ENCODE peak calls at places on chromosomes 13 and 19, in eight cellular contexts. I is AG04449; E is head of caudate nucleus; D is progenitor cell of endocrine pancreas; M is C1 segment of cervical spinal cord; U is stimulated activated CD8-positive, alpha-beta memory T cell treated with anti-CD3 and anti-CD28 coated beads, Interleukin-7, amount 100 ng/mL, for 1 hour; C is A549; J is posterior cingulate gyrus. S is an unnamed sample.
A peak's percentile ranks its signal among the peaks of the same experiment; 100 is the strongest.

GRCh38 chr13:110345266-110345665 is 38.2 kb downstream of the COL4A2 start:
- DNase-seq in I (no peak), E (no peak), D (no peak), M (no peak), U (no peak), C (no peak), J (no peak), S (no peak)

GRCh38 chr13:69155136-69155535 is 952.5 kb upstream of the ATXN8OS start:
- DNase-seq in I (no peak), E (no peak), D (no peak), M (no peak), U (no peak), C (no peak), J (no peak), S (no peak)

GRCh38 chr19:34336781-34337271 is 28.2 kb upstream of the GPI start:
- DNase-seq in I (no peak), E (no peak), D (no peak), M (no peak), U (no peak), C (peak; percentile 51), J (no peak), S (no peak)

GRCh38 chr19:43694553-43694952 is 21.3 kb upstream of the IRGC start:
- DNase-seq in I (no peak), E (no peak), D (no peak), M (no peak), U (no peak), C (no peak), J (no peak), S (no peak)

GRCh38 chr13:113953561-113953960 is 20.3 kb downstream of the C13orf46 start:
- DNase-seq in I (no peak), E (no peak), D (no peak), M (no peak), U (no peak), C (no peak), J (peak; percentile 44), S (no peak)

GRCh38 chr13:41178040-41178439 is 16.3 kb downstream of the KBTBD7 start:
- DNase-seq in I (no peak), E (no peak), D (no peak), M (no peak), U (no peak), C (no peak), J (no peak), S (no peak)

GRCh38 chr19:9431475-9431874 is 3.9 kb downstream of the ZNF266 start:
- DNase-seq in I (no peak), E (peak; percentile 49), D (peak; percentile 19), M (no peak), U (peak; percentile 31), C (no peak), J (no peak), S (no peak)

GRCh38 chr19:7902796-7903243 is 857 bp upstream of the MAP2K7 start:
- DNase-seq in I (no peak), E (no peak), D (no peak), M (no peak), U (no peak), C (no peak), J (no peak), S (no peak)

GRCh38 chr19:44753932-44754742 is 5.6 kb downstream of the BCL3 start:
- DNase-seq in I (no peak), E (peak; percentile 48), D (no peak), M (peak; percentile 22), U (peak; percentile 54), C (peak; percentile 90), J (no peak), S (no peak)

GRCh38 chr19:43620061-43621001 is 902 bp upstream of the ZNF428 start:
- DNase-seq in I (no peak), E (peak; percentile 91), D (no peak), M (no peak), U (no peak), C (no peak), J (no peak), S (no peak)

GRCh38 chr19:41967056-41967783 is 8.1 kb upstream of the RABAC1 start:
- DNase-seq in I (no peak), E (no peak), D (no peak), M (no peak), U (no peak), C (no peak), J (no peak), S (no peak)

GRCh38 chr19:33150852-33151518 is 19.1 kb downstream of the WDR88 start:
- DNase-seq in I (no peak), E (no peak), D (no peak), M (no peak), U (no peak), C (no peak), J (no peak), S (no peak)

GRCh38 chr13:105991622-105992254 is 543.7 kb downstream of the EFNB2 start:
- DNase-seq in I (peak; percentile 23), E (no peak), D (no peak), M (no peak), U (no peak), C (peak; percentile 30), J (no peak), S (no peak)

GRCh38 chr19:4781851-4782250 is 9.7 kb upstream of the FEM1A start:
- DNase-seq in I (no peak), E (no peak), D (no peak), M (no peak), U (no peak), C (no peak), J (no peak), S (no peak)

GRCh38 chr19:53294786-53295441 is 27.4 kb upstream of the VN1R4 start:
- DNase-seq in I (no peak), E (no peak), D (no peak), M (no peak), U (no peak), C (peak; percentile 19), J (no peak), S (no peak)

GRCh38 chr19:18340237-18340989 is at the start of gene PGPEP1:
- DNase-seq in I (no peak), E (peak; percentile 86), D (peak; percentile 56), M (peak; percentile 39), U (peak; percentile 32), C (peak; percentile 38), J (peak; percentile 93), S (peak; percentile 85)

GRCh38 chr19:28170066-28170465 is 1042.9 kb downstream of the UQCRFS1 start:
- DNase-seq in I (no peak), E (no peak), D (no peak), M (no peak), U (no peak), C (no peak), J (no peak), S (no peak)

GRCh38 chr13:52399708-52400107 is 6.3 kb downstream of the THSD1 start:
- DNase-seq in I (no peak), E (no peak), D (no peak), M (no peak), U (no peak), C (peak; percentile 46), J (no peak), S (no peak)

GRCh38 chr19:31448221-31448657 is 99.0 kb upstream of the TSHZ3 start:
- DNase-seq in I (peak; percentile 23), E (no peak), D (no peak), M (no peak), U (no peak), C (peak; percentile 32), J (no peak), S (no peak)

GRCh38 chr19:19539738-19540703 is 2.0 kb downstream of the CILP2 start:
- DNase-seq in I (no peak), E (peak; percentile 74), D (no peak), M (no peak), U (peak; percentile 29), C (peak; percentile 52), J (no peak), S (no peak)

GRCh38 chr19:51292971-51293370 is 18.5 kb upstream of the IGLON5 start:
- DNase-seq in I (no peak), E (no peak), D (no peak), M (no peak), U (no peak), C (no peak), J (no peak), S (no peak)

GRCh38 chr19:291561-292280 is 518 bp upstream of the PLPP2 start:
- DNase-seq in I (no peak), E (peak; percentile 59), D (no peak), M (no peak), U (no peak), C (peak; percentile 29), J (no peak), S (no peak)

GRCh38 chr19:31285744-31286143 is 63.5 kb downstream of the TSHZ3 start:
- DNase-seq in I (no peak), E (no peak), D (no peak), M (no peak), U (no peak), C (no peak), J (peak; percentile 76), S (no peak)

GRCh38 chr13:112870062-112870352 is 99.0 kb upstream of the MCF2L start:
- DNase-seq in I (no peak), E (no peak), D (no peak), M (no peak), U (no peak), C (no peak), J (no peak), S (no peak)

GRCh38 chr13:110683203-110683883 is 22.6 kb downstream of the CARS2 start:
- DNase-seq in I (no peak), E (no peak), D (no peak), M (no peak), U (no peak), C (peak; percentile 49), J (peak; percentile 42), S (no peak)

GRCh38 chr13:77516342-77516789 is 19.1 kb upstream of the SCEL start:
- DNase-seq in I (no peak), E (no peak), D (no peak), M (no peak), U (no peak), C (no peak), J (no peak), S (no peak)

GRCh38 chr13:91052873-91053272 is 294.6 kb upstream of the MIR17HG start:
- DNase-seq in I (no peak), E (no peak), D (no peak), M (no peak), U (no peak), C (no peak), J (no peak), S (no peak)

GRCh38 chr19:41175825-41176734 is 16.9 kb upstream of the CYP2S1 start:
- DNase-seq in I (peak; percentile 21), E (peak; percentile 46), D (no peak), M (peak; percentile 41), U (no peak), C (peak; percentile 98), J (peak; percentile 37), S (no peak)

GRCh38 chr19:56670961-56671612 is 470 bp downstream of the ZNF835 start:
- DNase-seq in I (no peak), E (no peak), D (no peak), M (peak; percentile 2), U (no peak), C (no peak), J (no peak), S (no peak)

GRCh38 chr13:33355470-33355869 is 69.9 kb upstream of the STARD13 start:
- DNase-seq in I (no peak), E (no peak), D (no peak), M (no peak), U (no peak), C (no peak), J (no peak), S (no peak)

GRCh38 chr19:35396240-35396885 is 25.5 kb downstream of the GPR42 start:
- DNase-seq in I (no peak), E (no peak), D (no peak), M (no peak), U (no peak), C (no peak), J (no peak), S (no peak)

S was measured in HuH-7.5.